ENCODE peak calls at places on chromosome 9, in four cellular contexts. One of them, this sample, is unnamed.
A peak's percentile ranks its signal among the peaks of the same experiment; 100 is the strongest.

GRCh38 chr9:99811598-99812383 is 9.9 kb upstream of the NR4A3 start:
- DNase-seq in HepG2: no peak
- DNase-seq in H1: no peak
- DNase-seq in K562: no peak
- DNase-seq in this sample: no peak

GRCh38 chr9:137269231-137269772 is 8.2 kb upstream of the TOR4A start:
- DNase-seq in HepG2: no peak
- DNase-seq in H1: no peak
- DNase-seq in K562: no peak
- DNase-seq in this sample: peak; percentile 58

GRCh38 chr9:4833781-4834560 is 41.2 kb downstream of the RCL1 start:
- DNase-seq in HepG2: no peak
- DNase-seq in H1: no peak
- DNase-seq in K562: no peak
- DNase-seq in this sample: no peak

GRCh38 chr9:79731483-79731882 is 159.7 kb downstream of the TLE4 start:
- DNase-seq in HepG2: no peak
- DNase-seq in H1: no peak
- DNase-seq in K562: no peak
- DNase-seq in this sample: no peak

GRCh38 chr9:684055-684949 is 157.2 kb upstream of the DMRT1 start:
- DNase-seq in HepG2: no peak
- DNase-seq in H1: no peak
- DNase-seq in K562: no peak
- DNase-seq in this sample: no peak

GRCh38 chr9:107137495-107138202 is 145.4 kb upstream of the RAD23B start:
- DNase-seq in HepG2: peak; percentile 21
- DNase-seq in H1: no peak
- DNase-seq in K562: peak; percentile 72
- DNase-seq in this sample: peak; percentile 32

GRCh38 chr9:18910858-18911257 is 122.2 kb downstream of the SAXO1 start:
- DNase-seq in HepG2: no peak
- DNase-seq in H1: no peak
- DNase-seq in K562: no peak
- DNase-seq in this sample: no peak

GRCh38 chr9:129307227-129307970 is 129.3 kb upstream of the IER5L start:
- DNase-seq in HepG2: peak; percentile 30
- DNase-seq in H1: no peak
- DNase-seq in K562: no peak
- DNase-seq in this sample: no peak

GRCh38 chr9:135588886-135589595 is 27.5 kb downstream of the PAEP start:
- DNase-seq in HepG2: no peak
- DNase-seq in H1: peak; percentile 34
- DNase-seq in K562: no peak
- DNase-seq in this sample: no peak

GRCh38 chr9:137612741-137613142 is 6.1 kb upstream of the EHMT1 start:
- DNase-seq in HepG2: no peak
- DNase-seq in H1: no peak
- DNase-seq in K562: no peak
- DNase-seq in this sample: no peak

GRCh38 chr9:137152844-137153405 is 14.0 kb downstream of the GRIN1 start:
- DNase-seq in HepG2: no peak
- DNase-seq in H1: no peak
- DNase-seq in K562: no peak
- DNase-seq in this sample: no peak

GRCh38 chr9:100219347-100219746 is 120.3 kb downstream of the INVS start:
- DNase-seq in HepG2: no peak
- DNase-seq in H1: no peak
- DNase-seq in K562: no peak
- DNase-seq in this sample: no peak

GRCh38 chr9:122097679-122098315 is 4.7 kb upstream of the TTLL11 start:
- DNase-seq in HepG2: no peak
- DNase-seq in H1: no peak
- DNase-seq in K562: no peak
- DNase-seq in this sample: no peak

GRCh38 chr9:36893148-36893547 is 140.9 kb downstream of the PAX5 start:
- DNase-seq in HepG2: no peak
- DNase-seq in H1: no peak
- DNase-seq in K562: no peak
- DNase-seq in this sample: no peak

GRCh38 chr9:121926417-121926816 is 166.7 kb downstream of the TTLL11 start:
- DNase-seq in HepG2: no peak
- DNase-seq in H1: no peak
- DNase-seq in K562: no peak
- DNase-seq in this sample: no peak

GRCh38 chr9:112881366-112881765 is 9.3 kb downstream of the SLC46A2 start:
- DNase-seq in HepG2: no peak
- DNase-seq in H1: no peak
- DNase-seq in K562: no peak
- DNase-seq in this sample: no peak

GRCh38 chr9:98854206-98854756 is 46.8 kb downstream of the GALNT12 start:
- DNase-seq in HepG2: no peak
- DNase-seq in H1: no peak
- DNase-seq in K562: no peak
- DNase-seq in this sample: no peak

GRCh38 chr9:61667559-61668121 is 477.8 kb downstream of the SPATA31A7 start:
- DNase-seq in HepG2: no peak
- DNase-seq in H1: no peak
- DNase-seq in K562: no peak
- DNase-seq in this sample: no peak

GRCh38 chr9:98045234-98046160 is 11.0 kb upstream of the NANS start:
- DNase-seq in HepG2: peak; percentile 77
- DNase-seq in H1: no peak
- DNase-seq in K562: peak; percentile 50
- DNase-seq in this sample: peak; percentile 47

GRCh38 chr9:68825755-68826500 is 120.9 kb downstream of the PIP5K1B start:
- DNase-seq in HepG2: no peak
- DNase-seq in H1: no peak
- DNase-seq in K562: no peak
- DNase-seq in this sample: no peak

GRCh38 chr9:114117614-114117995 is 18.5 kb upstream of the KIF12 start:
- DNase-seq in HepG2: peak; percentile 70
- DNase-seq in H1: no peak
- DNase-seq in K562: no peak
- DNase-seq in this sample: no peak

GRCh38 chr9:76109953-76110352 is 219.5 kb downstream of the PCSK5 start:
- DNase-seq in HepG2: no peak
- DNase-seq in H1: no peak
- DNase-seq in K562: no peak
- DNase-seq in this sample: no peak

GRCh38 chr9:114317665-114318357 is 5.1 kb upstream of the ORM1 start:
- DNase-seq in HepG2: no peak
- DNase-seq in H1: peak; percentile 22
- DNase-seq in K562: no peak
- DNase-seq in this sample: peak; percentile 17

GRCh38 chr9:134319306-134320194 is 6.7 kb upstream of the RXRA start:
- DNase-seq in HepG2: no peak
- DNase-seq in H1: no peak
- DNase-seq in K562: no peak
- DNase-seq in this sample: no peak

GRCh38 chr9:29511680-29512079 is 1938.4 kb upstream of the C9orf72 start:
- DNase-seq in HepG2: no peak
- DNase-seq in H1: no peak
- DNase-seq in K562: no peak
- DNase-seq in this sample: no peak

GRCh38 chr9:33881635-33882034 is 64.7 kb downstream of the UBE2R2 start:
- DNase-seq in HepG2: no peak
- DNase-seq in H1: no peak
- DNase-seq in K562: no peak
- DNase-seq in this sample: no peak

GRCh38 chr9:130835441-130836298 is 616 bp downstream of the ABL1 start:
- DNase-seq in HepG2: no peak
- DNase-seq in H1: peak; percentile 74
- DNase-seq in K562: peak; percentile 83
- DNase-seq in this sample: peak; percentile 61

GRCh38 chr9:130831077-130831476 is 4.0 kb upstream of the ABL1 start:
- DNase-seq in HepG2: no peak
- DNase-seq in H1: no peak
- DNase-seq in K562: peak; percentile 63
- DNase-seq in this sample: no peak

GRCh38 chr9:130830199-130830598 is 4.9 kb upstream of the ABL1 start:
- DNase-seq in HepG2: no peak
- DNase-seq in H1: no peak
- DNase-seq in K562: peak; percentile 52
- DNase-seq in this sample: no peak

GRCh38 chr9:130834371-130835311 is at the start of gene ABL1:
- DNase-seq in HepG2: peak; percentile 67
- DNase-seq in H1: peak; percentile 80
- DNase-seq in K562: peak; percentile 93
- DNase-seq in this sample: peak; percentile 85

DNA sequence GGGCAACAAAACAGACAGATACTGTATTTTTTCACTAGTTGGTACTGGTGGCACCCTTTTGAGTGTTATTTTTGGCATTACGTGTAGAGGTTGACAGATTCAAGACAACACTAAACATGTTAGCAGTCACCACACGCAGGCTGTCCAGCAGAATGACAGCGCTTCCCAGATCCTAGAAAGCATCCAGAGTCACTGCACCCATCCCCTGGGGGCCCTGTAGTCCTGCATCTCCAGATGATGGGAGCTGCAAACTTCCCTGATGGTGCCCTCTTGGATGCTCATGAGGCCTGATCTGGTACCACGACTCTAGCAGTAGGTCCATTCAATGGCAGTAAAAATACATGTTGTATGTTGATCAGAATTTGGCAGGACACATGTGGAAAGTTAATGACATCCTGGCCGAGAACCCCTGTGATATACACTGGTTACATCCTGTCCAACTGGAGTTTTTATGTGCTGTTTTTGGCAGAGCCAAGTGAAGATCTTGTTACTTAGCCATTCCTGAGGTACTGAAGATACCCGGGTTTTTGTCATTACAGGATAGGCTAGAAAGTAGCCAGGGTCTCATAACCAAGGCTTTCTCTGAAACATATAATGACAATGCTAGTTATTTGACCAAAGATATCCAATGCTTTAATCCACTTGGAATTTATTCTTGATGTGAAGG is 1.6 kb upstream of the ABL1 start:
- DNase-seq in HepG2: no peak
- DNase-seq in H1: no peak
- DNase-seq in K562: no peak
- DNase-seq in this sample: no peak
- TF ChIP-seq RNF2 in HepG2: no peak
- TF ChIP-seq RNF2 in H1: no peak
- TF ChIP-seq RNF2 in K562: no peak
- TF ChIP-seq RNF2 in this sample: no peak

GRCh38 chr9:108569624-108570023 is 286.2 kb downstream of the ACTL7B start:
- DNase-seq in HepG2: no peak
- DNase-seq in H1: no peak
- DNase-seq in K562: no peak
- DNase-seq in this sample: no peak
- TF ChIP-seq RNF2 in HepG2: no peak
- TF ChIP-seq RNF2 in H1: no peak
- TF ChIP-seq RNF2 in K562: no peak
- TF ChIP-seq RNF2 in this sample: no peak

GRCh38 chr9:127201071-127201541 is 63.5 kb upstream of the GARNL3 start:
- DNase-seq in HepG2: no peak
- DNase-seq in H1: no peak
- DNase-seq in K562: no peak
- DNase-seq in this sample: no peak
- TF ChIP-seq RNF2 in HepG2: no peak
- TF ChIP-seq RNF2 in H1: no peak
- TF ChIP-seq RNF2 in K562: no peak
- TF ChIP-seq RNF2 in this sample: no peak

GRCh38 chr9:71981944-71982343 is 70.5 kb downstream of the C9orf85 start:
- DNase-seq in HepG2: no peak
- DNase-seq in H1: no peak
- DNase-seq in K562: no peak
- DNase-seq in this sample: no peak

GRCh38 chr9:71977003-71977402 is 65.6 kb downstream of the C9orf85 start:
- DNase-seq in HepG2: no peak
- DNase-seq in H1: no peak
- DNase-seq in K562: no peak
- DNase-seq in this sample: no peak

GRCh38 chr9:71975833-71976232 is 64.4 kb downstream of the C9orf85 start:
- DNase-seq in HepG2: no peak
- DNase-seq in H1: no peak
- DNase-seq in K562: no peak
- DNase-seq in this sample: no peak

GRCh38 chr9:71984388-71985069 is 73.1 kb downstream of the C9orf85 start:
- DNase-seq in HepG2: no peak
- DNase-seq in H1: no peak
- DNase-seq in K562: no peak
- DNase-seq in this sample: no peak

DNA sequence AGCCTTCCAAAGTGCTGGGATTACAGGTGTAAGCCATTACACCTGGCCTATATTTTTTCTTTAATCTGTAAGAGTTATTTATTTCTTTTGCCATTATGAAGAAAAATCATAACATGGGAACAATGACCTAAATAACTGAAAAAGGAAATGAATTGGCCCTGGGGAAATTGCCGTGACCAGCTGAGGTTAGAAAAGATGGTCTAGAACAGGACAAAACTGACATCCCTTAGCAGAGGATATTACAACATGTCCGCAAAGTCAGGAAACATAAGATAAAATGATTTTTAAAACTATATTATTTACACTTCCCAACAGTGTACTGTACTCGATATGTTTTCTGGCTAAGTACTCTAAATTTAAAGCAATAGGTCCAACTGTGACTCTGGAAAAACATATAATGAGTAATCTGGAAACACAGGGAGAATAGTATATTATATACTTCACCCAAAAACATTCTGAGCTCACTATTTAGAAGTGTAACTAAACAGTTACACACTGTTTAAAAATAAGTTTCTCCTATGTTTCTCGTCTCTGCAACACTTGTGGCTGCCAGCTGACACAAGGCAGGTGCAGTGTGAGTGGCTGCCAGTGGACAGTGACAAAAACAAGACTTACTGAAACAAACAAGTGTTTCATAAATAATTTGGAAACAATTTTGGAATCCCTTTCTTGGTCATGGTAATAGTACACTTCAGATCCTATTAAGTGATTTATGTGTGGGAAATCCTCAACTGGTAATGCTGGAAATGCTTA is 69.0 kb downstream of the C9orf85 start:
- DNase-seq in HepG2: no peak
- DNase-seq in H1: no peak
- DNase-seq in K562: no peak
- DNase-seq in this sample: no peak
- TF ChIP-seq RNF2 in HepG2: no peak
- TF ChIP-seq RNF2 in H1: no peak
- TF ChIP-seq RNF2 in K562: no peak
- TF ChIP-seq RNF2 in this sample: no peak

GRCh38 chr9:124290053-124290581 is 32.4 kb downstream of the NEK6 start:
- DNase-seq in HepG2: no peak
- DNase-seq in H1: no peak
- DNase-seq in K562: no peak
- DNase-seq in this sample: no peak

GRCh38 chr9:124292696-124293593 is 35.2 kb downstream of the NEK6 start:
- DNase-seq in HepG2: no peak
- DNase-seq in H1: no peak
- DNase-seq in K562: no peak
- DNase-seq in this sample: no peak

GRCh38 chr9:124290743-124291554 is 33.2 kb downstream of the NEK6 start:
- DNase-seq in HepG2: no peak
- DNase-seq in H1: no peak
- DNase-seq in K562: no peak
- DNase-seq in this sample: no peak

GRCh38 chr9:124293712-124294504 is 36.2 kb downstream of the NEK6 start:
- DNase-seq in HepG2: no peak
- DNase-seq in H1: peak; percentile 59
- DNase-seq in K562: no peak
- DNase-seq in this sample: no peak

GRCh38 chr9:124291801-124292396 is 34.1 kb downstream of the NEK6 start:
- DNase-seq in HepG2: peak; percentile 32
- DNase-seq in H1: no peak
- DNase-seq in K562: no peak
- DNase-seq in this sample: no peak
- TF ChIP-seq RNF2 in HepG2: no peak
- TF ChIP-seq RNF2 in H1: no peak
- TF ChIP-seq RNF2 in K562: no peak
- TF ChIP-seq RNF2 in this sample: no peak

This sample was measured in A549.